ENCODE peak calls at places on chromosomes 12 and 14, in ten cellular contexts. Y is CD8-positive, alpha-beta T cell; K is breast epithelium; B is bronchial epithelial cell; J is foreskin fibroblast; M is AG04449; L is left lung; H is coronary artery; I is cardiac fibroblast; F is A549. V is an unnamed sample.

GRCh38 chr12:34602213-34602940 is 580.1 kb downstream of the ALG10 start:
- DNase-seq in B (no peak), F (no peak), H (peak; percentile 55), J (no peak), M (no peak), I (no peak), L (peak; percentile 47), Y (no peak), K (no peak), V (no peak)

GRCh38 chr12:67764946-67765619 is 116.5 kb downstream of the DYRK2 start:
- DNase-seq in H (no peak), Y (no peak), B (no peak), L (no peak), M (no peak), I (no peak), K (no peak), J (no peak), F (no peak), V (no peak)

GRCh38 chr12:19465711-19466110 is 26.4 kb downstream of the AEBP2 start:
- DNase-seq in F (no peak), J (no peak), M (no peak), Y (no peak), L (no peak), K (no peak), H (no peak), B (no peak), I (no peak), V (no peak)

GRCh38 chr12:50132505-50133135 is 20.6 kb downstream of the COX14 start:
- DNase-seq in M (no peak), L (no peak), I (no peak), F (no peak), Y (no peak), H (no peak), B (peak; percentile 39), J (no peak), K (no peak), V (no peak)

GRCh38 chr14:60649815-60650381 is 621 bp upstream of the SIX1 start:
- DNase-seq in M (no peak), L (no peak), F (no peak), J (no peak), K (no peak), B (peak; percentile 40), I (no peak), H (no peak), Y (no peak), V (no peak)

GRCh38 chr12:96172981-96173380 is 21.2 kb upstream of the ELK3 start:
- DNase-seq in F (no peak), M (no peak), J (no peak), K (no peak), B (no peak), L (no peak), I (no peak), H (no peak), Y (no peak), V (no peak)

GRCh38 chr12:109604902-109605536 is 31.4 kb downstream of the MVK start:
- DNase-seq in H (no peak), I (no peak), B (no peak), L (no peak), M (no peak), Y (no peak), J (no peak), K (no peak), F (no peak), V (no peak)

GRCh38 chr14:97618401-97618800 is 821.2 kb downstream of the VRK1 start:
- DNase-seq in H (no peak), Y (no peak), M (no peak), L (no peak), I (no peak), F (no peak), B (no peak), J (no peak), K (no peak), V (no peak)

GRCh38 chr14:94685166-94685581 is 73.0 kb downstream of the SERPINA3 start:
- DNase-seq in L (no peak), H (peak; percentile 49), M (no peak), K (no peak), F (no peak), B (no peak), J (no peak), Y (no peak), I (no peak), V (no peak)

GRCh38 chr14:35849122-35849521 is 23.0 kb downstream of the BRMS1L start:
- DNase-seq in J (no peak), M (no peak), I (no peak), F (no peak), K (no peak), Y (no peak), B (no peak), L (no peak), H (no peak), V (no peak)

GRCh38 chr14:84584526-84584925 is 945.4 kb upstream of the FLRT2 start:
- DNase-seq in B (no peak), Y (no peak), M (no peak), L (no peak), F (no peak), H (no peak), K (no peak), I (no peak), J (no peak), V (no peak)

GRCh38 chr14:53193193-53193592 is 40.1 kb upstream of the DDHD1 start:
- DNase-seq in Y (no peak), F (no peak), B (no peak), H (no peak), K (no peak), I (peak; percentile 51), M (no peak), L (no peak), J (no peak), V (no peak)

GRCh38 chr12:113138826-113139225 is 3.3 kb upstream of the RASAL1 start:
- DNase-seq in Y (no peak), F (no peak), I (no peak), B (no peak), M (no peak), L (no peak), K (no peak), J (no peak), H (no peak), V (no peak)

GRCh38 chr14:22417914-22418313 is 171.1 kb downstream of the DAD1 start:
- DNase-seq in F (no peak), H (no peak), L (no peak), J (no peak), K (no peak), Y (no peak), M (no peak), B (no peak), I (no peak), V (no peak)

GRCh38 chr14:89855961-89856360 is 98.6 kb downstream of the EFCAB11 start:
- DNase-seq in I (peak; percentile 83), L (no peak), F (no peak), K (no peak), J (peak; percentile 51), M (peak; percentile 58), Y (no peak), H (no peak), B (peak; percentile 70), V (no peak)

GRCh38 chr12:14776236-14776959 is 26.9 kb downstream of the WBP11 start:
- DNase-seq in H (no peak), L (no peak), Y (no peak), J (peak; percentile 32), I (peak; percentile 63), F (no peak), K (no peak), M (no peak), B (no peak), V (no peak)
- H3K4me3 ChIP-seq in H (peak overlapping the region; percentile 90), L (no peak overlapping the region), Y (no peak overlapping the region), J (peak overlapping the region; percentile 90), I (peak overlapping the region; percentile 74), F (no peak overlapping the region), K (peak overlapping the region; percentile 79), M (peak overlapping the region; percentile 15), B (no peak overlapping the region), V (no peak overlapping the region)

DNA sequence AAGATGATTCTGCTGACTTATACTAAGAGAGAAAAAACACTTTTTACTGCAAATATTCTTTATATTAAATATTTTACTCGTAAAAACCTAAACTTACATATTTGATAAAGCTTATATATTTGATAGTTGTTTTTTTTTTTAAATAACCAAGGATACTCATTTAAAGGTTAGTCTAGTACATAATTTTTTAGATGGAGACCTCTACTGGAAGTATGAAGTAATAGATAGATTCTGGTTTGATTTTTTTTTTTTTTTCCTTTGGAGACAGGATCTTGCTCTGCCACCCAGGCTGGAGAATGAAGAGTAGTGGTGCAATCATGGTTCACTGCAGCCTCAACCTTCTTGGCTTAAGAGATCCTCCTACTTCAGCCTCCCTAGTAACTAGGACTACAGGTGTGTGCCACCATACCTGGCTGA is 16.4 kb downstream of the ARID2 start:
- DNase-seq in B (peak; percentile 47), H (no peak), M (no peak), I (peak; percentile 62), F (no peak), J (no peak), L (no peak), Y (no peak), K (no peak), V (no peak)
- TF ChIP-seq CTCF in B (peak; percentile 12), H (peak; percentile 19), M (peak; percentile 4), I (peak; percentile 5), F (peak; percentile 44), J (peak; percentile 16), L (no peak), Y (peak; percentile 57), K (peak; percentile 22), V (no peak)

DNA sequence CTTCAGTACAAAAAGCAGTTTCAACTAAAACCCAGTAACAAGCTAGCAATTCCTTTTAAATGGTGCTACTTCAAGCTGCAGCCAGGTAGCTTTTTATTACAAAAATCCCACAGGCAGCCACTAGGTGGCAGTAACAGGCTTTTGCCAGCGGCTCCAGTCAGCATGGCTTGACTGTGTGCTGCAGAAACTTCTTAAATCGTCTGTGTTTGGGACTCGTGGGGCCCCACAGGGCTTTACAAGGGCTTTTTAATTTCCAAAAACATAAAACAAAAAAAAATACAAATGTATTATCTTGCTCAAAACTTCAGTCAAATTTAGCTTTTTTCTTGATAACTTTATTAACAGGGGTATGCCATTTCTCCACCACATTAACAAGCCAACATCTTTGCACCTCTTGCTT is 3.6 kb upstream of the CLEC4E start:
- DNase-seq in M (peak; percentile 4), H (no peak), Y (peak; percentile 75), I (peak; percentile 80), K (peak; percentile 51), B (peak; percentile 61), F (peak; percentile 44), L (peak; percentile 65), J (peak; percentile 37), V (peak; percentile 23)
- H3K4me3 ChIP-seq in M (no peak overlapping the region), H (no peak overlapping the region), Y (no peak overlapping the region), I (no peak overlapping the region), K (no peak overlapping the region), B (no peak overlapping the region), F (no peak overlapping the region), L (no peak overlapping the region), J (no peak overlapping the region), V (no peak overlapping the region)

DNA sequence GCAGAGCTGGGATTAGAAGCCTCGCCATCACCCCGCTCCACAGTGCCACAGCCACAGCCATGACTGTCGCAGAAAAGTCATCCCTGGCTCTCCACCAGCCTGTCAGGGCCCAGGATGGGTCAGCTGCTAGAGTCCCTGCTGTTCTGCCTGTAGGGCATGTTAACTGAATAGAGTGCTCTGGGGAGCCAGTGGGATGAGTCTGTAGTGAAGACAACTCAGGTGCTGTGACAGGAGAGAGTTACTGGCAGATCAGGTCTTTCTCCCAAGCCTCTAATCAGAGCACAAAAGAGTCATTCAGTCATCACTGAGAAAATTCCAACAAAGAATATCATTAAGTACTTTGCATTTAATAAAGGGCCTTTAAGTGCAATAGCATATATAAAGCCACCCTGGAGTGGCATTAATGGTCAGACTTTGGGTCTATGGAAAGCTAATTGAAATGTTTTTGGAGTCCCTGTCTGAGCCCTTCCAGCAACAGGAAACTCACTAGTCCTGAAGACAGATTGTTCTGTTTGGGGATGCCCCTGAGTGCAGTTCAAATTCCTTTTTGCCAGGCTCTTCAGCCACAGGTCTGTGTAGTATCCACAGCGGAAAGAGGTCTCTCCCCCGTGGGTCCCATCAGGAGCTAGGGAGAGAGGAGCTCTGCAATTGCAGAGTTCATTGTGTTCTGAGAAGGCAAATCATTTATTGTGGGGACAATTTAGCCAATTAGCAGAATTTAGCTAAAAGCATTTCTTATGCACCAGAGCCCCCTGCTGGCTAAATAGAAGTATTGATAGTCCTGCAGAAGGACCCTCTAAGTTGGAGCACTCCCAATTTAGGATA is 45.2 kb upstream of the C14orf132 start:
- DNase-seq in F (peak; percentile 41), L (no peak), M (no peak), J (peak; percentile 26), H (no peak), K (no peak), I (peak; percentile 68), Y (peak; percentile 20), B (peak; percentile 33), V (no peak)
- TF ChIP-seq CTCF in F (peak; percentile 88), L (peak; percentile 83), M (peak; percentile 56), J (peak; percentile 75), H (peak; percentile 66), K (peak; percentile 82), I (peak; percentile 71), Y (peak; percentile 78), B (peak; percentile 69), V (peak; percentile 72)

V was measured in keratinocyte.